ENCODE peak calls at places on chromosomes 4 and X, in seven cellular contexts. P is fibroblast of lung, C is tibial artery, M is suprapubic skin, U is adrenal gland, E is tibial nerve, Y is breast epithelium. O is an unnamed sample.
A peak's percentile ranks its signal among the peaks of the same experiment; 100 is the strongest.

GRCh38 chr4:17241835-17242234 is 270.1 kb downstream of the QDPR start:
- DNase-seq in C (no peak), M (no peak), U (no peak), P (no peak), Y (no peak), E (no peak), O (no peak)

GRCh38 chrX:10797493-10797892 is 177.1 kb upstream of the MID1 start:
- DNase-seq in U (no peak), P (peak; percentile 35), M (no peak), C (no peak), Y (no peak), E (no peak), O (peak; percentile 40)

GRCh38 chr4:179097741-179098140 is 1655.5 kb upstream of the AGA start:
- DNase-seq in U (no peak), M (no peak), C (no peak), P (peak; percentile 35), Y (no peak), E (no peak), O (peak; percentile 56)

GRCh38 chrX:7891928-7892327 is 35.3 kb downstream of the PNPLA4 start:
- DNase-seq in E (no peak), P (no peak), C (no peak), U (peak; percentile 15), Y (no peak), M (no peak), O (no peak)

GRCh38 chr4:153955306-153955705 is 166.4 kb upstream of the SFRP2 start:
- DNase-seq in M (no peak), Y (no peak), P (no peak), E (no peak), C (no peak), U (no peak), O (peak; percentile 57)

GRCh38 chrX:155893513-155893912 is 12.4 kb downstream of the VAMP7 start:
- DNase-seq in E (no peak), C (no peak), U (no peak), Y (no peak), P (no peak), M (no peak), O (no peak)

GRCh38 chr4:4306920-4307319 is 16.9 kb downstream of the ZBTB49 start:
- DNase-seq in E (no peak), P (no peak), C (no peak), U (no peak), Y (no peak), M (no peak), O (no peak)

GRCh38 chr4:10161840-10162239 is 45.2 kb upstream of the WDR1 start:
- DNase-seq in E (no peak), U (no peak), M (no peak), Y (no peak), C (peak; percentile 35), P (no peak), O (no peak)

GRCh38 chr4:56435748-56436442 is at the start of gene PAICS:
- DNase-seq in E (peak; percentile 79), P (peak; percentile 91), Y (peak; percentile 82), C (peak; percentile 95), U (peak; percentile 94), M (peak; percentile 93), O (peak; percentile 96)

GRCh38 chrX:78650906-78651437 is 8.2 kb downstream of the RTL3 start:
- DNase-seq in E (no peak), U (no peak), Y (no peak), P (peak; percentile 91), M (no peak), C (no peak), O (peak; percentile 56)

DNA sequence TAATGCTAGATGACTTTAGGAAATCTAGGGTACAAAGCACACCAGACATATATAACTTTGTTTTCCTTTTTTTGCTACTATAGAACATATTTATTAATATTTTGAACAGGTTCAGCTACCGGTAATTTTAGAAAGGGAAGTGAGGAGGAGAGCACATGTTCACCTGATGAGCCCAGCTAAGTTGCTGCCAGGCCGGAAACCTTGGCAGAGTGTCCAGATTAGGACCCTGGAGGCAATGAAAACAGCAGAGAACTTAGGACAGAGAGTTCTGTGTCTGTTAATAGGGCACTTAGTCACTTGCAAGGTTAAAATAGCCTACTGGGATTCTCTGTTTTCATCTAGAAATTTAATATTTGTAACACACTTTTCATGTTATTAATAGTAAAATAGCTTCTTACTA is 348.9 kb upstream of the CPEB2 start:
- DNase-seq in M (no peak), E (no peak), C (no peak), Y (peak; percentile 64), U (no peak), P (no peak), O (no peak)
- H3K9me3 ChIP-seq in M (no peaks in the 10 kb centered on the region), E (no peaks in the 10 kb centered on the region), C (no peaks in the 10 kb centered on the region), Y (no peaks in the 10 kb centered on the region), U (no peaks in the 10 kb centered on the region), P (no peaks in the 10 kb centered on the region), O (no peaks in the 10 kb centered on the region)

GRCh38 chr4:151486166-151486565 is 77.2 kb downstream of the FHIP1A start:
- DNase-seq in M (no peak), U (no peak), E (no peak), P (peak; percentile 88), C (no peak), Y (no peak), O (peak; percentile 61)
- H3K4me3 ChIP-seq in M (no peak overlapping the region), U (no peak overlapping the region), E (no peak overlapping the region), P (no peak overlapping the region), C (no peak overlapping the region), Y (no peak overlapping the region), O (no peak overlapping the region)

DNA sequence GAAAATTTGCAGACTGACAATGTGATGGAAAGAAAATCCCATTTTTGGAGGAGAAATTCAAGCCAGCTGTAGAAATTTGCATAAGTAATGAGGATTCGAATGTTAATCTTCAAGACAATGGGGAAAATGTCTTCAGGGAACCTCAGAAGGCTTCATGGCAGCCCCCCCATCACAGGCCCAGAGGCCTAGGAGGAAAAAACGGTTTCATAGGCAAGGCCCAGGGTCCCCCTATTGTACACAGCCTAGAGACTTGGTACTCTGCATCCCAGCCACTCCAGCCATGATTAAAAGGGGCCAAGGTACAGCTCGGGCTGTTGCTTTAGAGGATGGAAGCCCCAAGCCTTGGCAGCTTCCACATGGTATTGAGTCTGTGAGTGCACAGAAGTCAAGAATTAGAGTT is 303.6 kb upstream of the PCDH7 start:
- DNase-seq in Y (no peak), P (no peak), C (no peak), E (no peak), U (no peak), M (no peak), O (no peak)
- H3K9me3 ChIP-seq in Y (peaks cover 42% of the 10 kb centered on the region), P (no peaks in the 10 kb centered on the region), C (peaks cover 5% of the 10 kb centered on the region), E (no peaks in the 10 kb centered on the region), U (peaks cover 5% of the 10 kb centered on the region), M (peaks cover 18% of the 10 kb centered on the region), O (peaks cover 41% of the 10 kb centered on the region)

GRCh38 chr4:38154681-38155588 is 194.7 kb downstream of the PTTG2 start:
- DNase-seq in C (no peak), U (no peak), Y (no peak), P (no peak), E (no peak), M (no peak), O (no peak)
- H3K4me3 ChIP-seq in C (no peak overlapping the region), U (no peak overlapping the region), Y (no peak overlapping the region), P (no peak overlapping the region), E (no peak overlapping the region), M (peak overlapping the region; percentile 8), O (no peak overlapping the region)

O was measured in adipocyte.